ENCODE peak calls at places on chromosome 6, in seven cellular contexts. L, H, R, N, Y, J and K are unnamed samples.

GRCh38 chr6:123074616-123075015 is 78.6 kb downstream of the CLVS2 start:
- DNase-seq in L (no peak), J (no peak), N (no peak), Y (no peak), H (no peak), R (no peak), K (no peak)

GRCh38 chr6:54431466-54431865 is 123.2 kb downstream of the TINAG start:
- DNase-seq in L (no peak), Y (no peak), J (no peak), R (no peak), H (no peak), N (no peak), K (no peak)

GRCh38 chr6:68368845-68369244 is 266.2 kb upstream of the ADGRB3 start:
- DNase-seq in L (no peak), Y (no peak), R (no peak), H (no peak), J (no peak), N (no peak), K (no peak)

GRCh38 chr6:79526897-79527296 is 10.3 kb downstream of the LCA5 start:
- DNase-seq in J (no peak), R (no peak), Y (no peak), H (no peak), L (no peak), N (no peak), K (no peak)

GRCh38 chr6:14193524-14193923 is 76.0 kb downstream of the CD83 start:
- DNase-seq in J (no peak), Y (no peak), L (no peak), R (no peak), N (no peak), H (no peak), K (no peak)

GRCh38 chr6:169224185-169224695 is 29.4 kb downstream of the THBS2 start:
- DNase-seq in H (peak; percentile 69), Y (peak; percentile 16), N (no peak), J (no peak), L (no peak), R (no peak), K (no peak)

GRCh38 chr6:40950986-40951730 is 87.9 kb downstream of the UNC5CL start:
- DNase-seq in N (peak; percentile 27), R (no peak), Y (no peak), J (no peak), H (no peak), L (no peak), K (no peak)

GRCh38 chr6:129593233-129593564 is 116.8 kb downstream of the ARHGAP18 start:
- DNase-seq in N (no peak), J (no peak), L (no peak), H (no peak), Y (peak; percentile 72), R (no peak), K (no peak)

GRCh38 chr6:33840064-33840926 is 36.5 kb upstream of the MLN start:
- DNase-seq in Y (peak; percentile 96), R (no peak), J (peak; percentile 64), H (peak; percentile 93), N (no peak), L (peak; percentile 71), K (peak; percentile 51)

GRCh38 chr6:6890400-6890858 is 217.3 kb upstream of the RREB1 start:
- DNase-seq in H (peak; percentile 82), R (no peak), L (no peak), N (peak; percentile 32), Y (no peak), J (no peak), K (no peak)

GRCh38 chr6:43006251-43006650 is 7.5 kb downstream of the MEA1 start:
- DNase-seq in L (no peak), R (no peak), N (no peak), Y (no peak), J (no peak), H (no peak), K (no peak)

GRCh38 chr6:42744351-42744890 is 1.5 kb downstream of the TBCC start:
- DNase-seq in N (no peak), L (no peak), R (no peak), H (no peak), J (no peak), Y (no peak), K (no peak)

GRCh38 chr6:108562503-108562993 is 1.8 kb downstream of the FOXO3 start:
- DNase-seq in L (no peak), Y (peak; percentile 80), H (peak; percentile 69), N (peak; percentile 69), R (peak; percentile 77), J (no peak), K (no peak)

GRCh38 chr6:53201270-53201669 is 52.6 kb upstream of the GCM1 start:
- DNase-seq in H (no peak), N (no peak), R (no peak), Y (no peak), L (no peak), J (no peak), K (no peak)

GRCh38 chr6:48016027-48016755 is 94.8 kb downstream of the PTCHD4 start:
- DNase-seq in R (no peak), L (no peak), N (no peak), H (no peak), J (no peak), Y (no peak), K (no peak)

GRCh38 chr6:12150812-12151432 is 138.8 kb downstream of the HIVEP1 start:
- DNase-seq in R (no peak), H (peak; percentile 25), Y (peak; percentile 38), N (peak; percentile 37), L (no peak), J (no peak), K (no peak)

GRCh38 chr6:44059359-44060342 is 67.6 kb downstream of the MRPL14 start:
- DNase-seq in L (no peak), R (no peak), Y (no peak), J (no peak), H (no peak), N (no peak), K (no peak)

GRCh38 chr6:134245041-134245440 is 72.9 kb downstream of the SGK1 start:
- DNase-seq in J (no peak), H (no peak), R (no peak), Y (no peak), L (no peak), N (no peak), K (no peak)

GRCh38 chr6:125004198-125004597 is 42.0 kb downstream of the RNF217 start:
- DNase-seq in R (no peak), H (peak; percentile 74), N (no peak), Y (no peak), L (no peak), J (no peak), K (no peak)

GRCh38 chr6:46677314-46677654 is 10.4 kb upstream of the TDRD6 start:
- DNase-seq in R (no peak), H (peak; percentile 21), L (no peak), N (no peak), Y (peak; percentile 16), J (no peak), K (no peak)

DNA sequence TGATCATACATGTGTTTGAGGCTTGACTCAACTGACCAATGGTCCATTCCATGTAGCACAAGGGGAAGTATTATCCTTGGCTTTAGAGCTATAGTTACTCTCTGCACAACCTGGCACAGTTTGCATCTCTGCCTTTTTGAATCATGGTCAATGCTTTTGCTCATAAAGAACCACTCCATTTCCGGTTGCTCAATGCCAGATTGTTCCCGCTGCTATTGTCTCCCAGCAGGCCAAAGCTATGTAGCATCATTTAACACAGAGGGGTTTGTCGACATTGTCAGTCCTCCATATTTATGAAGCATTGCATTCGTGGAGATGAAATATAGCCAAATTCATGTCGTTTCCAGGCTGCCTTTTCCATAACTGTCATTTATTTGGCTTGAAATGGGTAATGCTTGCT is 598.8 kb downstream of the EPHA7 start:
- DNase-seq in L (no peak), H (no peak), J (no peak), N (no peak), Y (no peak), R (no peak), K (no peak)
- TF ChIP-seq TAF1 in L (no peak), H (no peak), J (no peak), N (no peak), Y (no peak), R (no peak), K (no peak)

DNA sequence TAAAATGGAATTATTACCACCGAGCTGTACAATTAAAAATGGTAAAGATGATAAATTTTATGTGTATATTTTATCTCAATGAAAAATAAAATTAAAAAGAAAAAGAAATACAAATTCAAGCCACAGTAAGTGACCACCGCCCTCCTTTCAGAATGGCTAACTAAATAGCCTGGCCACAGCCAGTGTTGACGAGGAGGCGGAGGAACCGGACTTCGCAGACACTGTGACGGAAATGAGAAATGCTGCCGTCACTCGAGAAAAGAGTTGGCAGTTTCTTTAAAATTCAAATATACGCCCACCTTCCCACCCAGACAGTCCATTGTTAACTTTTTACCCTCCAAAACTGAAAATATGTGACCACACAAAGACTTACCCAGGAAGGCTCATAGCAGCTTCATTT is 50.0 kb downstream of the FOXF2 start:
- DNase-seq in N (no peak), H (no peak), L (no peak), R (no peak), J (no peak), Y (no peak), K (no peak)
- TF ChIP-seq TAF1 in N (no peak), H (no peak), L (no peak), R (no peak), J (no peak), Y (no peak), K (no peak)

GRCh38 chr6:144493035-144493910 is 208.1 kb downstream of the UTRN start:
- DNase-seq in J (no peak), L (no peak), R (no peak), H (no peak), Y (no peak), N (no peak), K (no peak)
- TF ChIP-seq TAF1 in J (no peak), L (no peak), R (no peak), H (no peak), Y (no peak), N (no peak), K (no peak)

GRCh38 chr6:25022140-25022553 is 86.4 kb upstream of the RIPOR2 start:
- DNase-seq in H (no peak), R (no peak), L (no peak), N (no peak), Y (no peak), J (no peak), K (no peak)

GRCh38 chr6:25024821-25025220 is 89.1 kb upstream of the RIPOR2 start:
- DNase-seq in N (no peak), H (no peak), J (no peak), Y (no peak), R (no peak), L (no peak), K (no peak)

GRCh38 chr6:25025919-25026301 is 90.2 kb upstream of the RIPOR2 start:
- DNase-seq in L (no peak), Y (no peak), J (no peak), N (no peak), H (no peak), R (no peak), K (no peak)

GRCh38 chr6:25025248-25025918 is 89.6 kb upstream of the RIPOR2 start:
- DNase-seq in L (no peak), Y (no peak), H (peak; percentile 29), N (no peak), J (no peak), R (no peak), K (no peak)

GRCh38 chr6:25023781-25024180 is 88.0 kb upstream of the RIPOR2 start:
- DNase-seq in Y (no peak), N (no peak), J (no peak), L (no peak), R (no peak), H (no peak), K (no peak)
- TF ChIP-seq TAF1 in Y (no peak), N (no peak), J (no peak), L (no peak), R (no peak), H (no peak), K (no peak)